ENCODE peak calls at places on chromosome 20, in six cellular contexts. B is ELF-1; G is CD4-positive, CD25-positive, alpha-beta regulatory T cell; I is astrocyte; S is kidney glomerular epithelial cell; H is NCI-H1436. K is an unnamed sample.

GRCh38 chr20:23245553-23246128 is 105.0 kb upstream of the NXT1 start:
- DNase-seq in B (peak; percentile 61), G (no peak), I (no peak), S (no peak), H (no peak), K (no peak)

GRCh38 chr20:32539063-32539816 is 45.9 kb downstream of the NOL4L start:
- DNase-seq in B (no peak), G (no peak), I (no peak), S (no peak), H (peak; percentile 22), K (no peak)

GRCh38 chr20:41428285-41428684 is 61.7 kb upstream of the EMILIN3 start:
- DNase-seq in B (no peak), G (peak; percentile 52), I (peak; percentile 75), S (peak; percentile 89), H (no peak), K (no peak)

GRCh38 chr20:7571521-7572065 is 368.7 kb downstream of the HAO1 start:
- DNase-seq in B (no peak), G (no peak), I (no peak), S (no peak), H (no peak), K (no peak)

GRCh38 chr20:63123326-63123725 is 92.6 kb downstream of the YTHDF1 start:
- DNase-seq in B (no peak), G (no peak), I (no peak), S (no peak), H (no peak), K (no peak)

GRCh38 chr20:51837436-51837835 is 35.1 kb upstream of the SALL4 start:
- DNase-seq in B (no peak), G (no peak), I (no peak), S (no peak), H (no peak), K (no peak)

GRCh38 chr20:21101453-21102251 is 4.5 kb downstream of the LINC00237 start:
- DNase-seq in B (peak; percentile 68), G (peak; percentile 21), I (no peak), S (no peak), H (peak; percentile 43), K (no peak)

GRCh38 chr20:14288341-14289330 is 48.8 kb downstream of the FLRT3 start:
- DNase-seq in B (no peak), G (no peak), I (peak; percentile 25), S (peak; percentile 54), H (no peak), K (no peak)

GRCh38 chr20:37055276-37055675 is 40.5 kb downstream of the RBL1 start:
- DNase-seq in B (no peak), G (no peak), I (no peak), S (no peak), H (no peak), K (no peak)

GRCh38 chr20:61061981-61062380 is 190.1 kb upstream of the CDH4 start:
- DNase-seq in B (no peak), G (no peak), I (no peak), S (no peak), H (no peak), K (no peak)

GRCh38 chr20:52191132-52191435 is 495 bp downstream of the ZFP64 start:
- DNase-seq in B (peak; percentile 53), G (no peak), I (peak; percentile 18), S (peak; percentile 2), H (peak; percentile 33), K (no peak)

GRCh38 chr20:63968136-63968927 is 1.4 kb downstream of the ZNF512B start:
- DNase-seq in B (no peak), G (no peak), I (no peak), S (no peak), H (no peak), K (no peak)

GRCh38 chr20:35561268-35561667 is 19.4 kb downstream of the ERGIC3 start:
- DNase-seq in B (peak; percentile 87), G (no peak), I (peak; percentile 38), S (peak; percentile 48), H (peak; percentile 53), K (no peak)

GRCh38 chr20:20289331-20289730 is 78.6 kb upstream of the INSM1 start:
- DNase-seq in B (no peak), G (no peak), I (no peak), S (no peak), H (no peak), K (no peak)